ENCODE peak calls at places on chromosomes 6 and 20, in nine cellular contexts. G is RWPE1, C is endothelial cell of umbilical vein, M is left lung, A is IMR-90, D is esophagus squamous epithelium, Z is Panc1, X is brain microvascular endothelial cell, E is AG04450. F is an unnamed sample.

GRCh38 chr6:137415127-137415833 is 78.9 kb downstream of the OLIG3 start:
- DNase-seq in M (peak), E (peak), D (no peak), Z (peak), A (peak), G (peak), X (peak), C (peak), F (peak)

GRCh38 chr6:39037707-39038106 is 10.9 kb upstream of the GLP1R start:
- DNase-seq in C (no peak), Z (no peak), X (no peak), M (no peak), A (no peak), G (no peak), D (no peak), E (no peak), F (no peak)

GRCh38 chr20:60056345-60057122 is 98.3 kb downstream of the CDH26 start:
- DNase-seq in X (no peak), Z (no peak), E (no peak), C (no peak), D (no peak), M (no peak), A (no peak), G (no peak), F (no peak)

GRCh38 chr6:158002951-158003853 is 21.5 kb downstream of the SYNJ2 start:
- DNase-seq in X (peak), G (no peak), M (peak), Z (no peak), E (no peak), C (peak), A (peak), D (no peak), F (peak)

GRCh38 chr6:160678230-160678629 is 14.2 kb upstream of the LPA start:
- DNase-seq in D (no peak), M (no peak), G (peak), C (no peak), Z (no peak), A (no peak), X (no peak), E (no peak), F (no peak)

GRCh38 chr20:14700641-14700965 is 363.2 kb upstream of the FLRT3 start:
- DNase-seq in C (no peak), G (peak), D (no peak), E (no peak), X (no peak), Z (no peak), A (no peak), M (no peak), F (no peak)

GRCh38 chr6:28802417-28803336 is 121.1 kb downstream of the TRIM27 start:
- DNase-seq in Z (peak), G (peak), C (peak), M (no peak), E (no peak), A (peak), D (no peak), X (peak), F (no peak)

GRCh38 chr6:133768656-133769295 is 120.1 kb upstream of the TCF21 start:
- DNase-seq in X (no peak), G (peak), M (no peak), Z (no peak), A (no peak), C (peak), D (no peak), E (no peak), F (peak)

GRCh38 chr20:38208088-38208487 is 43.0 kb upstream of the TGM2 start:
- DNase-seq in E (no peak), Z (no peak), A (no peak), X (no peak), G (no peak), D (no peak), C (no peak), M (no peak), F (no peak)

GRCh38 chr6:166433096-166433495 is 50.4 kb upstream of the MPC1 start:
- DNase-seq in G (no peak), M (no peak), X (no peak), A (no peak), E (no peak), D (no peak), C (no peak), Z (no peak), F (no peak)

GRCh38 chr6:162343902-162344226 is 383.7 kb downstream of the PRKN start:
- DNase-seq in D (no peak), M (no peak), E (no peak), G (no peak), A (no peak), X (no peak), Z (no peak), C (no peak), F (no peak)

GRCh38 chr6:6694825-6695710 is 106.5 kb downstream of the LY86 start:
- DNase-seq in X (no peak), A (no peak), E (no peak), M (peak), Z (no peak), C (no peak), D (no peak), G (peak), F (peak)

GRCh38 chr6:102798631-102799030 is 1405.1 kb downstream of the GRIK2 start:
- DNase-seq in G (no peak), M (no peak), D (no peak), Z (no peak), E (no peak), X (no peak), A (no peak), C (no peak), F (no peak)

GRCh38 chr6:163900570-163900969 is 486.1 kb downstream of the QKI start:
- DNase-seq in D (no peak), A (peak), G (no peak), X (peak), E (no peak), Z (no peak), M (no peak), C (no peak), F (no peak)

GRCh38 chr20:33814238-33814712 is 3.1 kb downstream of the CHMP4B start:
- DNase-seq in E (no peak), Z (no peak), M (no peak), D (no peak), A (peak), G (no peak), C (peak), X (no peak), F (no peak)

GRCh38 chr6:123895346-123895745 is 91.7 kb downstream of the NKAIN2 start:
- DNase-seq in M (no peak), X (no peak), C (no peak), D (no peak), Z (no peak), A (no peak), G (no peak), E (no peak), F (no peak)

GRCh38 chr6:99521557-99522286 is 6.5 kb upstream of the USP45 start:
- DNase-seq in M (peak), G (no peak), C (no peak), E (no peak), X (peak), Z (no peak), D (no peak), A (peak), F (peak)

GRCh38 chr6:15630202-15630601 is 32.6 kb downstream of the DTNBP1 start:
- DNase-seq in M (no peak), D (no peak), X (no peak), A (no peak), E (no peak), C (no peak), Z (no peak), G (no peak), F (no peak)

GRCh38 chr6:112233864-112234263 is 20.5 kb downstream of the LAMA4 start:
- DNase-seq in C (peak), G (no peak), A (peak), Z (no peak), X (peak), D (no peak), E (peak), M (no peak), F (peak)

GRCh38 chr6:170290306-170291128 is at the start of gene DLL1:
- DNase-seq in D (no peak), Z (no peak), C (peak), A (peak), E (no peak), G (no peak), M (no peak), X (no peak), F (peak)

GRCh38 chr6:83378621-83379388 is 52.0 kb downstream of the ME1 start:
- DNase-seq in M (no peak), C (no peak), G (no peak), E (peak), Z (no peak), X (peak), D (no peak), A (peak), F (no peak)

GRCh38 chr6:101516553-101516952 is 123.0 kb downstream of the GRIK2 start:
- DNase-seq in D (no peak), C (no peak), A (no peak), Z (no peak), X (no peak), E (no peak), G (no peak), M (no peak), F (no peak)

GRCh38 chr20:50146732-50147662 is 6.5 kb downstream of the PEDS1 start:
- DNase-seq in E (no peak), C (peak), G (peak), A (peak), M (peak), Z (no peak), D (no peak), X (no peak), F (no peak)

GRCh38 chr6:162612613-162613012 is 115.0 kb downstream of the PRKN start:
- DNase-seq in G (no peak), D (no peak), M (no peak), A (no peak), C (no peak), E (no peak), Z (no peak), X (no peak), F (no peak)

GRCh38 chr20:61982240-61982950 is 83.3 kb downstream of the TAF4 start:
- DNase-seq in M (no peak), Z (no peak), C (no peak), A (no peak), E (no peak), X (no peak), G (no peak), D (no peak), F (no peak)

GRCh38 chr20:61986762-61987321 is 78.8 kb downstream of the TAF4 start:
- DNase-seq in M (no peak), C (no peak), A (no peak), Z (no peak), D (no peak), X (no peak), E (no peak), G (no peak), F (no peak)

GRCh38 chr20:61985096-61985495 is 80.6 kb downstream of the TAF4 start:
- DNase-seq in C (no peak), D (no peak), G (no peak), X (no peak), Z (no peak), E (no peak), A (no peak), M (no peak), F (no peak)

GRCh38 chr20:61982951-61983315 is 82.7 kb downstream of the TAF4 start:
- DNase-seq in A (no peak), X (no peak), G (no peak), M (no peak), D (no peak), E (no peak), C (no peak), Z (no peak), F (no peak)

GRCh38 chr20:61983965-61984364 is 81.7 kb downstream of the TAF4 start:
- DNase-seq in D (no peak), C (no peak), A (no peak), M (no peak), Z (no peak), X (no peak), G (no peak), E (no peak), F (no peak)
- H3K27ac ChIP-seq in D (no peak), C (no peak), A (no peak), M (no peak), Z (no peak), X (no peak), G (no peak), E (no peak), F (no peak)

GRCh38 chr6:1610497-1611321 is 994 bp downstream of the FOXC1 start:
- DNase-seq in E (no peak), X (no peak), D (no peak), C (peak), Z (no peak), G (no peak), M (no peak), A (peak), F (no peak)

GRCh38 chr6:1612386-1612893 is 2.7 kb downstream of the FOXC1 start:
- DNase-seq in Z (no peak), C (peak), D (no peak), X (no peak), A (no peak), M (no peak), G (no peak), E (no peak), F (no peak)

GRCh38 chr6:1611572-1612385 is 2.1 kb downstream of the FOXC1 start:
- DNase-seq in C (peak), D (no peak), G (peak), Z (no peak), A (peak), E (no peak), X (no peak), M (no peak), F (no peak)

GRCh38 chr6:1609662-1610496 is at the start of gene FOXC1:
- DNase-seq in A (peak), Z (peak), E (peak), C (peak), X (peak), M (peak), D (no peak), G (peak), F (peak)

DNA sequence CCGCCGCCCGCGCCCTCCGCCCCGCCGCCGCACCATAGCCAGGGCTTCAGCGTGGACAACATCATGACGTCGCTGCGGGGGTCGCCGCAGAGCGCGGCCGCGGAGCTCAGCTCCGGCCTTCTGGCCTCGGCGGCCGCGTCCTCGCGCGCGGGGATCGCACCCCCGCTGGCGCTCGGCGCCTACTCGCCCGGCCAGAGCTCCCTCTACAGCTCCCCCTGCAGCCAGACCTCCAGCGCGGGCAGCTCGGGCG is 1.5 kb downstream of the FOXC1 start:
- DNase-seq in C (peak), A (peak), E (no peak), M (no peak), Z (no peak), D (no peak), X (no peak), G (peak), F (no peak)
- TF ChIP-seq CTCF in C (peak), A (peak), E (peak), M (no peak), Z (peak), D (peak), X (peak), G (peak), F (no peak)

DNA sequence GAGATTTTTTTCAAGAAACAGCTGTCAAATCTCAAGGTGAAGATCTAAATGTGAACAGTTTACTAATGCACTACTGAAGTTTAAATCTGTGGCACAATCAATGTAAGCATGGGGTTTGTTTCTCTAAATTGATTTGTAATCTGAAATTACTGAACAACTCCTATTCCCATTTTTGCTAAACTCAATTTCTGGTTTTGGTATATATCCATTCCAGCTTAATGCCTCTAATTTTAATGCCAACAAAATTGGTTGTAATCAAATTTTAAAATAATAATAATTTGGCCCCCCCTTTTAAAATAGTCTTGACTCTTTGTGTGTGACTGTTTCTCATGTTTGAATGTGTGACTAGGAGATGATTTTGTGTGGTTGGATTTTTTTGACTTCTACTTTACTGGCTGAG is 4.0 kb downstream of the PNRC1 start:
- DNase-seq in C (no peak), G (no peak), Z (no peak), X (no peak), D (no peak), A (no peak), E (no peak), M (no peak), F (no peak)
- H3K27ac ChIP-seq in C (no peak), G (no peak), Z (no peak), X (no peak), D (no peak), A (no peak), E (no peak), M (no peak), F (no peak)

DNA sequence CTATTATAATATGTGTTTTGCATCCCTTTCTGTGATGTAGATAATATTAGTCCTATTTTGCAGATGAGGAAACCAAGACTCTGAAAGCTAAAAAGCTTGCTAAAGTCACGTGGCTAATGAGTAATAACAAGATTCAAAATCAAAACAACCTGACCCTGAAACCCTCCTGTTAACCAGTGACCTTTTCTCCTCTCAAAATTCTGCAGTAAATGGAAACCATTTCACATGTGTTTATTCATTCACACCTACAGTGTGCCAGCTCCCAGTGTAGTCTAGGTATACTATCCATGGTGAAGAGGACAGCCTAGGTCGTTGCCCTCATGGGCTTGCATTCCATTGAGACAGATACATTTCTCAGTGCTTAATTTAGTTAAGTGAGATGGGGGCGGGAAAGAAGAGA is 30.6 kb upstream of the PHACTR2 start:
- DNase-seq in C (no peak), E (no peak), X (no peak), M (no peak), A (no peak), G (no peak), Z (no peak), D (no peak), F (no peak)
- TF ChIP-seq CTCF in C (no peak), E (no peak), X (no peak), M (no peak), A (no peak), G (no peak), Z (no peak), D (no peak), F (no peak)

GRCh38 chr20:47327711-47328110 is 28.8 kb downstream of the ZMYND8 start:
- DNase-seq in A (no peak), D (no peak), E (no peak), C (no peak), X (no peak), G (no peak), Z (no peak), M (no peak), F (no peak)

GRCh38 chr20:47332381-47333206 is 23.9 kb downstream of the ZMYND8 start:
- DNase-seq in A (no peak), C (no peak), D (no peak), X (no peak), Z (no peak), G (no peak), M (no peak), E (no peak), F (no peak)

GRCh38 chr20:47330933-47331708 is 25.4 kb downstream of the ZMYND8 start:
- DNase-seq in M (no peak), A (peak), Z (peak), D (no peak), G (peak), E (no peak), C (peak), X (peak), F (no peak)

GRCh38 chr20:47328841-47329448 is 27.6 kb downstream of the ZMYND8 start:
- DNase-seq in Z (no peak), M (no peak), D (no peak), E (no peak), G (no peak), C (no peak), X (no peak), A (no peak), F (no peak)

DNA sequence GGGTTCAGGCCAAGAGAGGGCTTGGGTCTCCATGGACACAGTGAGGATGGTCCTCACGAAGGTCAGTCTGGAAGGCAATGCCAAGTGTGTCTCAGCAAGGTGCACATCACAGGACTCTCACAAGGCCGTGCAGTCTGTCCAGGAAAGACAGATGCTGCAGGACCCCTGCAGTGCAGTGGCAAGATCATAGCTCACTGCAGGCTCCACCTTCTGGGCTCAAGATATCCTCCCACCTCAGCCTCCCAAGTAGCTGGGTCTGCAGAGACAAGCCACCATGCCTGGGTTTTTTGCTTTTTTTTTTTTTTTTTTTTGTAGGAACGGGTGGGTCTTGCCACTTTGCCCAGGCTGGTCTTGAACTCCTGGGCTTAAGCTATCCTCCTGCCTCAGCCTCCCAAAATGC is 26.4 kb downstream of the ZMYND8 start:
- DNase-seq in D (no peak), E (no peak), Z (no peak), X (no peak), C (no peak), G (no peak), M (no peak), A (no peak), F (no peak)
- H3K27ac ChIP-seq in D (peak), E (no peak), Z (peak), X (no peak), C (no peak), G (peak), M (no peak), A (no peak), F (no peak)

DNA sequence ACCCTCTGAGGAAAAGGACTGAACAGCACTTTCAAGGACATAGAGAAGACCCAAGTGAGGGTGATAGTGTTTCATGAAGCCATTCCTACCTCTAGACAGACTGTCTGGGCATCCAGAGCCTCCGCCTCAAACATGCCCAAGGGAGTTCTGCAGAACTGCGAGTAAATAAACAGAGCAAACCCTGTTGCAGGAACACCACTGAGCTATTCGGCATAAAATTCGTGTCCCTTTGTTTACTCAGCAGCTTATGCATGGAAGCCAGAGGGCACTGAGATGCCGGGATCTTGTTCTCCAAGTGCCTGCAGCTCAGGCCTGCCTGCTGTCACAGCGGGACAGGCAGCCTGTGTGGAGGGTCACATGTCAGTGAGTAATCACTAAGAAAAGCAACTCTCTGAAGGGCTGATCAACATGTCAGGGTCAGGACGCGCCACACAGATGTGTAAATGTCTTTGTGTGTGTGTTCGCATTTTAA is 164.9 kb upstream of the HEY2 start:
- DNase-seq in G (no peak), E (no peak), D (no peak), M (peak), A (peak), C (peak), X (peak), Z (peak), F (peak)
- TF ChIP-seq CTCF in G (no peak), E (no peak), D (no peak), M (no peak), A (no peak), C (no peak), X (peak), Z (no peak), F (no peak)